ENCODE peak calls at places on chromosome 4, in six cellular contexts. One of them, this sample, is unnamed.

GRCh38 chr4:189974056-189974455 is 33.4 kb downstream of the FRG1 start:
- DNase-seq in mesothelial cell of epicardium: no peak
- DNase-seq in breast epithelium: no peak
- DNase-seq in activated CD8-positive, alpha-beta memory T cell treated with anti-CD3 and anti-CD28 coated beads for 1 hour: no peak
- DNase-seq in Calu3: no peak
- DNase-seq in GOT3: no peak
- DNase-seq in this sample: no peak

GRCh38 chr4:172489896-172490295 is 676.7 kb downstream of the GALNTL6 start:
- DNase-seq in GOT3: no peak
- DNase-seq in mesothelial cell of epicardium: no peak
- DNase-seq in Calu3: no peak
- DNase-seq in activated CD8-positive, alpha-beta memory T cell treated with anti-CD3 and anti-CD28 coated beads for 1 hour: no peak
- DNase-seq in breast epithelium: no peak
- DNase-seq in this sample: no peak

GRCh38 chr4:142354041-142354440 is 492.1 kb downstream of the INPP4B start:
- DNase-seq in activated CD8-positive, alpha-beta memory T cell treated with anti-CD3 and anti-CD28 coated beads for 1 hour: no peak
- DNase-seq in GOT3: no peak
- DNase-seq in mesothelial cell of epicardium: no peak
- DNase-seq in Calu3: no peak
- DNase-seq in breast epithelium: no peak
- DNase-seq in this sample: no peak

GRCh38 chr4:575281-576141 is 584 bp downstream of the TMEM271 start:
- DNase-seq in mesothelial cell of epicardium: peak; percentile 83
- DNase-seq in Calu3: no peak
- DNase-seq in breast epithelium: no peak
- DNase-seq in activated CD8-positive, alpha-beta memory T cell treated with anti-CD3 and anti-CD28 coated beads for 1 hour: no peak
- DNase-seq in GOT3: no peak
- DNase-seq in this sample: no peak

GRCh38 chr4:5524900-5525299 is 183.5 kb downstream of the EVC2 start:
- DNase-seq in mesothelial cell of epicardium: no peak
- DNase-seq in GOT3: no peak
- DNase-seq in Calu3: no peak
- DNase-seq in breast epithelium: peak; percentile 60
- DNase-seq in activated CD8-positive, alpha-beta memory T cell treated with anti-CD3 and anti-CD28 coated beads for 1 hour: no peak
- DNase-seq in this sample: no peak

GRCh38 chr4:41882622-41883347 is 52.4 kb upstream of the TMEM33 start:
- DNase-seq in mesothelial cell of epicardium: peak; percentile 61
- DNase-seq in Calu3: peak; percentile 49
- DNase-seq in GOT3: no peak
- DNase-seq in activated CD8-positive, alpha-beta memory T cell treated with anti-CD3 and anti-CD28 coated beads for 1 hour: peak; percentile 34
- DNase-seq in breast epithelium: peak; percentile 54
- DNase-seq in this sample: no peak

GRCh38 chr4:116439330-116439729 is 646.0 kb downstream of the TRAM1L1 start:
- DNase-seq in activated CD8-positive, alpha-beta memory T cell treated with anti-CD3 and anti-CD28 coated beads for 1 hour: no peak
- DNase-seq in mesothelial cell of epicardium: no peak
- DNase-seq in GOT3: no peak
- DNase-seq in breast epithelium: no peak
- DNase-seq in Calu3: no peak
- DNase-seq in this sample: no peak

GRCh38 chr4:152107736-152108500 is 347.1 kb upstream of the GATB start:
- DNase-seq in mesothelial cell of epicardium: no peak
- DNase-seq in Calu3: no peak
- DNase-seq in breast epithelium: no peak
- DNase-seq in activated CD8-positive, alpha-beta memory T cell treated with anti-CD3 and anti-CD28 coated beads for 1 hour: no peak
- DNase-seq in GOT3: no peak
- DNase-seq in this sample: no peak

GRCh38 chr4:94548571-94548970 is 96.8 kb downstream of the PDLIM5 start:
- DNase-seq in Calu3: peak; percentile 51
- DNase-seq in activated CD8-positive, alpha-beta memory T cell treated with anti-CD3 and anti-CD28 coated beads for 1 hour: no peak
- DNase-seq in breast epithelium: no peak
- DNase-seq in GOT3: no peak
- DNase-seq in mesothelial cell of epicardium: no peak
- DNase-seq in this sample: no peak

GRCh38 chr4:108317377-108317776 is 148.6 kb upstream of the LEF1 start:
- DNase-seq in mesothelial cell of epicardium: no peak
- DNase-seq in Calu3: no peak
- DNase-seq in GOT3: no peak
- DNase-seq in activated CD8-positive, alpha-beta memory T cell treated with anti-CD3 and anti-CD28 coated beads for 1 hour: no peak
- DNase-seq in breast epithelium: no peak
- DNase-seq in this sample: no peak

GRCh38 chr4:6250235-6250983 is 19.2 kb upstream of the WFS1 start:
- DNase-seq in GOT3: no peak
- DNase-seq in breast epithelium: no peak
- DNase-seq in mesothelial cell of epicardium: no peak
- DNase-seq in activated CD8-positive, alpha-beta memory T cell treated with anti-CD3 and anti-CD28 coated beads for 1 hour: no peak
- DNase-seq in Calu3: peak; percentile 40
- DNase-seq in this sample: no peak

GRCh38 chr4:151874328-151874727 is 113.5 kb upstream of the GATB start:
- DNase-seq in GOT3: no peak
- DNase-seq in activated CD8-positive, alpha-beta memory T cell treated with anti-CD3 and anti-CD28 coated beads for 1 hour: no peak
- DNase-seq in mesothelial cell of epicardium: no peak
- DNase-seq in breast epithelium: no peak
- DNase-seq in Calu3: no peak
- DNase-seq in this sample: no peak

GRCh38 chr4:40247350-40247749 is 50.5 kb downstream of the RHOH start:
- DNase-seq in activated CD8-positive, alpha-beta memory T cell treated with anti-CD3 and anti-CD28 coated beads for 1 hour: peak; percentile 49
- DNase-seq in Calu3: no peak
- DNase-seq in mesothelial cell of epicardium: no peak
- DNase-seq in GOT3: no peak
- DNase-seq in breast epithelium: no peak
- DNase-seq in this sample: no peak

GRCh38 chr4:176387571-176387970 is 67.8 kb downstream of the SPCS3 start:
- DNase-seq in activated CD8-positive, alpha-beta memory T cell treated with anti-CD3 and anti-CD28 coated beads for 1 hour: no peak
- DNase-seq in GOT3: no peak
- DNase-seq in Calu3: no peak
- DNase-seq in breast epithelium: no peak
- DNase-seq in mesothelial cell of epicardium: no peak
- DNase-seq in this sample: no peak

GRCh38 chr4:75512336-75513211 is 1.6 kb downstream of the RCHY1 start:
- DNase-seq in mesothelial cell of epicardium: no peak
- DNase-seq in Calu3: no peak
- DNase-seq in GOT3: no peak
- DNase-seq in activated CD8-positive, alpha-beta memory T cell treated with anti-CD3 and anti-CD28 coated beads for 1 hour: no peak
- DNase-seq in breast epithelium: no peak
- DNase-seq in this sample: no peak

GRCh38 chr4:2286904-2287593 is 25.1 kb upstream of the MXD4 start:
- DNase-seq in GOT3: no peak
- DNase-seq in mesothelial cell of epicardium: no peak
- DNase-seq in breast epithelium: no peak
- DNase-seq in Calu3: no peak
- DNase-seq in activated CD8-positive, alpha-beta memory T cell treated with anti-CD3 and anti-CD28 coated beads for 1 hour: no peak
- DNase-seq in this sample: no peak

GRCh38 chr4:143302526-143302925 is 34.1 kb upstream of the GAB1 start:
- DNase-seq in breast epithelium: no peak
- DNase-seq in activated CD8-positive, alpha-beta memory T cell treated with anti-CD3 and anti-CD28 coated beads for 1 hour: no peak
- DNase-seq in mesothelial cell of epicardium: no peak
- DNase-seq in GOT3: no peak
- DNase-seq in Calu3: no peak
- DNase-seq in this sample: no peak

GRCh38 chr4:2042207-2042946 is 16.8 kb upstream of the NAT8L start:
- DNase-seq in activated CD8-positive, alpha-beta memory T cell treated with anti-CD3 and anti-CD28 coated beads for 1 hour: peak; percentile 35
- DNase-seq in breast epithelium: no peak
- DNase-seq in mesothelial cell of epicardium: no peak
- DNase-seq in Calu3: peak; percentile 43
- DNase-seq in GOT3: no peak
- DNase-seq in this sample: peak; percentile 61

GRCh38 chr4:77001907-77002306 is 52.4 kb downstream of the SEPTIN11 start:
- DNase-seq in Calu3: no peak
- DNase-seq in breast epithelium: no peak
- DNase-seq in GOT3: no peak
- DNase-seq in activated CD8-positive, alpha-beta memory T cell treated with anti-CD3 and anti-CD28 coated beads for 1 hour: no peak
- DNase-seq in mesothelial cell of epicardium: no peak
- DNase-seq in this sample: no peak

GRCh38 chr4:6965329-6965728 is 55.7 kb downstream of the TBC1D14 start:
- DNase-seq in Calu3: no peak
- DNase-seq in breast epithelium: no peak
- DNase-seq in activated CD8-positive, alpha-beta memory T cell treated with anti-CD3 and anti-CD28 coated beads for 1 hour: no peak
- DNase-seq in GOT3: no peak
- DNase-seq in mesothelial cell of epicardium: no peak
- DNase-seq in this sample: no peak

GRCh38 chr4:39719804-39720580 is 22.1 kb downstream of the UBE2K start:
- DNase-seq in Calu3: no peak
- DNase-seq in activated CD8-positive, alpha-beta memory T cell treated with anti-CD3 and anti-CD28 coated beads for 1 hour: no peak
- DNase-seq in breast epithelium: no peak
- DNase-seq in mesothelial cell of epicardium: no peak
- DNase-seq in GOT3: no peak
- DNase-seq in this sample: no peak

GRCh38 chr4:132540797-132541196 is 608.3 kb upstream of the PCDH10 start:
- DNase-seq in breast epithelium: no peak
- DNase-seq in Calu3: no peak
- DNase-seq in mesothelial cell of epicardium: no peak
- DNase-seq in GOT3: no peak
- DNase-seq in activated CD8-positive, alpha-beta memory T cell treated with anti-CD3 and anti-CD28 coated beads for 1 hour: no peak
- DNase-seq in this sample: no peak

GRCh38 chr4:174714393-174715211 is 114.4 kb downstream of the GLRA3 start:
- DNase-seq in GOT3: no peak
- DNase-seq in mesothelial cell of epicardium: no peak
- DNase-seq in Calu3: peak; percentile 39
- DNase-seq in activated CD8-positive, alpha-beta memory T cell treated with anti-CD3 and anti-CD28 coated beads for 1 hour: no peak
- DNase-seq in breast epithelium: no peak
- DNase-seq in this sample: peak; percentile 9

GRCh38 chr4:166493828-166494432 is 620.9 kb downstream of the TLL1 start:
- DNase-seq in mesothelial cell of epicardium: no peak
- DNase-seq in Calu3: no peak
- DNase-seq in GOT3: no peak
- DNase-seq in activated CD8-positive, alpha-beta memory T cell treated with anti-CD3 and anti-CD28 coated beads for 1 hour: no peak
- DNase-seq in breast epithelium: no peak
- DNase-seq in this sample: no peak

GRCh38 chr4:5967783-5968182 is 50.4 kb downstream of the C4orf50 start:
- DNase-seq in activated CD8-positive, alpha-beta memory T cell treated with anti-CD3 and anti-CD28 coated beads for 1 hour: no peak
- DNase-seq in Calu3: no peak
- DNase-seq in mesothelial cell of epicardium: no peak
- DNase-seq in GOT3: no peak
- DNase-seq in breast epithelium: peak; percentile 40
- DNase-seq in this sample: no peak

GRCh38 chr4:95129708-95130343 is 372.1 kb downstream of the BMPR1B start:
- DNase-seq in breast epithelium: no peak
- DNase-seq in Calu3: peak; percentile 59
- DNase-seq in GOT3: peak; percentile 3
- DNase-seq in activated CD8-positive, alpha-beta memory T cell treated with anti-CD3 and anti-CD28 coated beads for 1 hour: no peak
- DNase-seq in mesothelial cell of epicardium: no peak
- DNase-seq in this sample: no peak

GRCh38 chr4:143653031-143653430 is 47.4 kb downstream of the FREM3 start:
- DNase-seq in Calu3: no peak
- DNase-seq in activated CD8-positive, alpha-beta memory T cell treated with anti-CD3 and anti-CD28 coated beads for 1 hour: no peak
- DNase-seq in GOT3: no peak
- DNase-seq in breast epithelium: no peak
- DNase-seq in mesothelial cell of epicardium: no peak
- DNase-seq in this sample: no peak

GRCh38 chr4:84726356-84726755 is 143.4 kb downstream of the CDS1 start:
- DNase-seq in Calu3: no peak
- DNase-seq in mesothelial cell of epicardium: no peak
- DNase-seq in breast epithelium: no peak
- DNase-seq in GOT3: no peak
- DNase-seq in activated CD8-positive, alpha-beta memory T cell treated with anti-CD3 and anti-CD28 coated beads for 1 hour: no peak
- DNase-seq in this sample: no peak

GRCh38 chr4:92447265-92447905 is 143.6 kb downstream of the GRID2 start:
- DNase-seq in mesothelial cell of epicardium: no peak
- DNase-seq in breast epithelium: no peak
- DNase-seq in GOT3: no peak
- DNase-seq in Calu3: no peak
- DNase-seq in activated CD8-positive, alpha-beta memory T cell treated with anti-CD3 and anti-CD28 coated beads for 1 hour: no peak
- DNase-seq in this sample: no peak

GRCh38 chr4:148850257-148850995 is 408.2 kb upstream of the NR3C2 start:
- DNase-seq in activated CD8-positive, alpha-beta memory T cell treated with anti-CD3 and anti-CD28 coated beads for 1 hour: no peak
- DNase-seq in mesothelial cell of epicardium: no peak
- DNase-seq in breast epithelium: no peak
- DNase-seq in GOT3: no peak
- DNase-seq in Calu3: no peak
- DNase-seq in this sample: no peak

GRCh38 chr4:166675411-166675810 is 558.9 kb downstream of the SPOCK3 start:
- DNase-seq in breast epithelium: no peak
- DNase-seq in Calu3: peak; percentile 5
- DNase-seq in GOT3: no peak
- DNase-seq in activated CD8-positive, alpha-beta memory T cell treated with anti-CD3 and anti-CD28 coated beads for 1 hour: no peak
- DNase-seq in mesothelial cell of epicardium: no peak
- DNase-seq in this sample: no peak

GRCh38 chr4:3291411-3291968 is 1.3 kb upstream of the RGS12 start:
- DNase-seq in mesothelial cell of epicardium: no peak
- DNase-seq in Calu3: peak; percentile 35
- DNase-seq in breast epithelium: peak; percentile 81
- DNase-seq in activated CD8-positive, alpha-beta memory T cell treated with anti-CD3 and anti-CD28 coated beads for 1 hour: no peak
- DNase-seq in GOT3: no peak
- DNase-seq in this sample: no peak

This sample was measured in hypothalamus.